ENCODE peak calls at places on chromosome 22, in ten cellular contexts. One of them, this sample, is unnamed. For H3K4me1, the result is how much of the 10 kb centered on the place peaks cover.

GRCh38 chr22:42780070-42780540 is 59.4 kb upstream of the A4GALT start:
- DNase-seq in suprapubic skin: no peak
- DNase-seq in colonic mucosa: peak
- DNase-seq in adrenal gland: peak
- DNase-seq in mammary epithelial cell: peak
- DNase-seq in CD8-positive, alpha-beta T cell: peak
- DNase-seq in A673: peak
- DNase-seq in upper lobe of right lung: no peak
- DNase-seq in H9: peak
- DNase-seq in IMR-90: peak
- DNase-seq in this sample: peak

GRCh38 chr22:33063611-33064010 is 5.4 kb upstream of the SYN3 start:
- DNase-seq in suprapubic skin: no peak
- DNase-seq in colonic mucosa: no peak
- DNase-seq in adrenal gland: no peak
- DNase-seq in mammary epithelial cell: no peak
- DNase-seq in CD8-positive, alpha-beta T cell: no peak
- DNase-seq in A673: no peak
- DNase-seq in upper lobe of right lung: no peak
- DNase-seq in H9: no peak
- DNase-seq in IMR-90: no peak
- DNase-seq in this sample: no peak

GRCh38 chr22:22745225-22746060 is 101.0 kb downstream of the GGTLC2 start:
- DNase-seq in suprapubic skin: no peak
- DNase-seq in colonic mucosa: peak
- DNase-seq in adrenal gland: peak
- DNase-seq in mammary epithelial cell: no peak
- DNase-seq in CD8-positive, alpha-beta T cell: no peak
- DNase-seq in A673: peak
- DNase-seq in upper lobe of right lung: no peak
- DNase-seq in H9: peak
- DNase-seq in IMR-90: peak
- DNase-seq in this sample: no peak

GRCh38 chr22:24006207-24006913 is 1.1 kb upstream of the GSTT4 start:
- DNase-seq in suprapubic skin: no peak
- DNase-seq in colonic mucosa: no peak
- DNase-seq in adrenal gland: no peak
- DNase-seq in mammary epithelial cell: no peak
- DNase-seq in CD8-positive, alpha-beta T cell: no peak
- DNase-seq in A673: no peak
- DNase-seq in upper lobe of right lung: no peak
- DNase-seq in H9: no peak
- DNase-seq in IMR-90: no peak
- DNase-seq in this sample: no peak

GRCh38 chr22:31344369-31345330 is 1.5 kb downstream of the PATZ1 start:
- DNase-seq in suprapubic skin: peak
- DNase-seq in colonic mucosa: peak
- DNase-seq in adrenal gland: no peak
- DNase-seq in mammary epithelial cell: no peak
- DNase-seq in CD8-positive, alpha-beta T cell: peak
- DNase-seq in A673: peak
- DNase-seq in upper lobe of right lung: peak
- DNase-seq in H9: peak
- DNase-seq in IMR-90: peak
- DNase-seq in this sample: peak

GRCh38 chr22:41401781-41402648 is 20.3 kb downstream of the TEF start:
- DNase-seq in suprapubic skin: no peak
- DNase-seq in colonic mucosa: peak
- DNase-seq in adrenal gland: peak
- DNase-seq in mammary epithelial cell: peak
- DNase-seq in CD8-positive, alpha-beta T cell: no peak
- DNase-seq in A673: peak
- DNase-seq in upper lobe of right lung: peak
- DNase-seq in H9: no peak
- DNase-seq in IMR-90: peak
- DNase-seq in this sample: peak

GRCh38 chr22:47067331-47067890 is 305.0 kb downstream of the TBC1D22A start:
- DNase-seq in suprapubic skin: peak
- DNase-seq in colonic mucosa: no peak
- DNase-seq in adrenal gland: no peak
- DNase-seq in mammary epithelial cell: no peak
- DNase-seq in CD8-positive, alpha-beta T cell: no peak
- DNase-seq in A673: no peak
- DNase-seq in upper lobe of right lung: no peak
- DNase-seq in H9: peak
- DNase-seq in IMR-90: no peak
- DNase-seq in this sample: no peak

GRCh38 chr22:18050065-18050464 is 25.7 kb upstream of the MICAL3 start:
- DNase-seq in suprapubic skin: no peak
- DNase-seq in colonic mucosa: no peak
- DNase-seq in adrenal gland: no peak
- DNase-seq in mammary epithelial cell: no peak
- DNase-seq in CD8-positive, alpha-beta T cell: no peak
- DNase-seq in A673: no peak
- DNase-seq in upper lobe of right lung: peak
- DNase-seq in H9: no peak
- DNase-seq in IMR-90: no peak
- DNase-seq in this sample: no peak

GRCh38 chr22:24455751-24456426 is 28.5 kb downstream of the ADORA2A start:
- DNase-seq in suprapubic skin: no peak
- DNase-seq in colonic mucosa: no peak
- DNase-seq in adrenal gland: peak
- DNase-seq in mammary epithelial cell: no peak
- DNase-seq in CD8-positive, alpha-beta T cell: no peak
- DNase-seq in A673: no peak
- DNase-seq in upper lobe of right lung: no peak
- DNase-seq in H9: no peak
- DNase-seq in IMR-90: no peak
- DNase-seq in this sample: no peak

GRCh38 chr22:44758354-44758969 is 6.1 kb downstream of the ARHGAP8 start:
- DNase-seq in suprapubic skin: no peak
- DNase-seq in colonic mucosa: peak
- DNase-seq in adrenal gland: no peak
- DNase-seq in mammary epithelial cell: peak
- DNase-seq in CD8-positive, alpha-beta T cell: no peak
- DNase-seq in A673: peak
- DNase-seq in upper lobe of right lung: no peak
- DNase-seq in H9: no peak
- DNase-seq in IMR-90: peak
- DNase-seq in this sample: peak

GRCh38 chr22:47119181-47119580 is 356.7 kb downstream of the TBC1D22A start:
- DNase-seq in suprapubic skin: no peak
- DNase-seq in colonic mucosa: no peak
- DNase-seq in adrenal gland: no peak
- DNase-seq in mammary epithelial cell: no peak
- DNase-seq in CD8-positive, alpha-beta T cell: no peak
- DNase-seq in A673: no peak
- DNase-seq in upper lobe of right lung: no peak
- DNase-seq in H9: no peak
- DNase-seq in IMR-90: no peak
- DNase-seq in this sample: no peak

GRCh38 chr22:42076764-42077485 is 2.6 kb upstream of the SMDT1 start:
- DNase-seq in suprapubic skin: no peak
- DNase-seq in colonic mucosa: no peak
- DNase-seq in adrenal gland: no peak
- DNase-seq in mammary epithelial cell: no peak
- DNase-seq in CD8-positive, alpha-beta T cell: no peak
- DNase-seq in A673: no peak
- DNase-seq in upper lobe of right lung: no peak
- DNase-seq in H9: no peak
- DNase-seq in IMR-90: no peak
- DNase-seq in this sample: no peak

DNA sequence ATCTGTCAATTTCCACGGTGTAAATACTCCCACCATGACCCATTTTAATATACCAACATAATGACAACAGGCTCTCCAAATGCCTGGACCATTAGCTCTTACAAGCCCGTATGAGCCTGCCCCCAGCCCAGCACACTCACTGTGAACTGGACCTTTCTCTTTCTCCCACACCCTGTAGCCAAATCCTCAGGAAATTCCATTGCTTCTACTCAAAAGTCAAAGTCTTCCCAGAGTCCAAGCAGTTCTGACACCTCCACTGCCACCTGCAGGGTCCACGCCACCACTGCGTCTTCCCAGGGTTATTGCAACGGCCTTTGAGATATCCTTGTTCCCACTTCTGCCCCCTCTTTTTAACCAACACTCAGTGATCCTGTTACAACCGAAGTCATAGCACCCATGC is 110.1 kb upstream of the ASPHD2 start:
- DNase-seq in suprapubic skin: no peak
- DNase-seq in colonic mucosa: no peak
- DNase-seq in adrenal gland: no peak
- DNase-seq in mammary epithelial cell: peak
- DNase-seq in CD8-positive, alpha-beta T cell: no peak
- DNase-seq in A673: no peak
- DNase-seq in upper lobe of right lung: no peak
- DNase-seq in H9: no peak
- DNase-seq in IMR-90: no peak
- DNase-seq in this sample: no peak
- TF ChIP-seq CTCF in suprapubic skin: no peak
- TF ChIP-seq CTCF in colonic mucosa: no peak
- TF ChIP-seq CTCF in adrenal gland: peak
- TF ChIP-seq CTCF in mammary epithelial cell: peak
- TF ChIP-seq CTCF in CD8-positive, alpha-beta T cell: no peak
- TF ChIP-seq CTCF in A673: no peak
- TF ChIP-seq CTCF in upper lobe of right lung: no peak
- TF ChIP-seq CTCF in H9: peak
- TF ChIP-seq CTCF in IMR-90: no peak
- TF ChIP-seq CTCF in this sample: no peak

DNA sequence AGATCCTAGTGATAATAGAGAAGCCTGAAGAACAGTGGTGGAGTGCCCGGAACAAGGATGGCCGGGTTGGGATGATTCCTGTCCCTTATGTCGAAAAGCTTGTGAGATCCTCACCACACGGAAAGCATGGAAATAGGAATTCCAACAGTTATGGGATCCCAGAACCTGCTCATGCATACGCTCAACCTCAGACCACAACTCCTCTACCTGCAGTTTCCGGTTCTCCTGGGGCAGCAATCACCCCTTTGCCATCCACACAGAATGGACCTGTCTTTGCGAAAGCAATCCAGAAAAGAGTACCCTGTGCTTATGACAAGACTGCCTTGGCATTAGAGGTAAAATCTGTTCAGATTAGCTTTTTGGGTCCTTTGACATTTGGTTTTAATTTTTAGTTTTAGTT is 16.7 kb downstream of the CRKL start:
- DNase-seq in suprapubic skin: no peak
- DNase-seq in colonic mucosa: no peak
- DNase-seq in adrenal gland: no peak
- DNase-seq in mammary epithelial cell: no peak
- DNase-seq in CD8-positive, alpha-beta T cell: no peak
- DNase-seq in A673: no peak
- DNase-seq in upper lobe of right lung: no peak
- DNase-seq in H9: no peak
- DNase-seq in IMR-90: no peak
- DNase-seq in this sample: no peak
- H3K4me1 ChIP-seq in suprapubic skin: under half
- H3K4me1 ChIP-seq in colonic mucosa: under half
- H3K4me1 ChIP-seq in adrenal gland: under half
- H3K4me1 ChIP-seq in mammary epithelial cell: under half
- H3K4me1 ChIP-seq in CD8-positive, alpha-beta T cell: under half
- H3K4me1 ChIP-seq in A673: under half
- H3K4me1 ChIP-seq in upper lobe of right lung: under half
- H3K4me1 ChIP-seq in H9: under half
- H3K4me1 ChIP-seq in IMR-90: under half
- H3K4me1 ChIP-seq in this sample: under half

GRCh38 chr22:29727248-29727551 is 7.4 kb downstream of the CABP7 start:
- DNase-seq in suprapubic skin: no peak
- DNase-seq in colonic mucosa: peak
- DNase-seq in adrenal gland: peak
- DNase-seq in mammary epithelial cell: no peak
- DNase-seq in CD8-positive, alpha-beta T cell: no peak
- DNase-seq in A673: peak
- DNase-seq in upper lobe of right lung: peak
- DNase-seq in H9: peak
- DNase-seq in IMR-90: peak
- DNase-seq in this sample: peak
- TF ChIP-seq CTCF in suprapubic skin: peak
- TF ChIP-seq CTCF in colonic mucosa: no peak
- TF ChIP-seq CTCF in adrenal gland: peak
- TF ChIP-seq CTCF in mammary epithelial cell: peak
- TF ChIP-seq CTCF in CD8-positive, alpha-beta T cell: no peak
- TF ChIP-seq CTCF in A673: peak
- TF ChIP-seq CTCF in upper lobe of right lung: peak
- TF ChIP-seq CTCF in H9: peak
- TF ChIP-seq CTCF in IMR-90: peak
- TF ChIP-seq CTCF in this sample: peak

GRCh38 chr22:19480789-19481188 is 1.1 kb downstream of the CDC45 start:
- DNase-seq in suprapubic skin: no peak
- DNase-seq in colonic mucosa: no peak
- DNase-seq in adrenal gland: no peak
- DNase-seq in mammary epithelial cell: no peak
- DNase-seq in CD8-positive, alpha-beta T cell: no peak
- DNase-seq in A673: no peak
- DNase-seq in upper lobe of right lung: no peak
- DNase-seq in H9: no peak
- DNase-seq in IMR-90: no peak
- DNase-seq in this sample: no peak

GRCh38 chr22:19483481-19484244 is 3.9 kb downstream of the CDC45 start:
- DNase-seq in suprapubic skin: no peak
- DNase-seq in colonic mucosa: no peak
- DNase-seq in adrenal gland: no peak
- DNase-seq in mammary epithelial cell: peak
- DNase-seq in CD8-positive, alpha-beta T cell: no peak
- DNase-seq in A673: peak
- DNase-seq in upper lobe of right lung: no peak
- DNase-seq in H9: no peak
- DNase-seq in IMR-90: peak
- DNase-seq in this sample: no peak

GRCh38 chr22:19480173-19480568 is 451 bp downstream of the CDC45 start:
- DNase-seq in suprapubic skin: no peak
- DNase-seq in colonic mucosa: no peak
- DNase-seq in adrenal gland: no peak
- DNase-seq in mammary epithelial cell: no peak
- DNase-seq in CD8-positive, alpha-beta T cell: no peak
- DNase-seq in A673: no peak
- DNase-seq in upper lobe of right lung: no peak
- DNase-seq in H9: no peak
- DNase-seq in IMR-90: no peak
- DNase-seq in this sample: no peak

GRCh38 chr22:19479358-19480172 is at the start of gene CDC45:
- DNase-seq in suprapubic skin: peak
- DNase-seq in colonic mucosa: peak
- DNase-seq in adrenal gland: peak
- DNase-seq in mammary epithelial cell: peak
- DNase-seq in CD8-positive, alpha-beta T cell: peak
- DNase-seq in A673: peak
- DNase-seq in upper lobe of right lung: peak
- DNase-seq in H9: peak
- DNase-seq in IMR-90: peak
- DNase-seq in this sample: peak

DNA sequence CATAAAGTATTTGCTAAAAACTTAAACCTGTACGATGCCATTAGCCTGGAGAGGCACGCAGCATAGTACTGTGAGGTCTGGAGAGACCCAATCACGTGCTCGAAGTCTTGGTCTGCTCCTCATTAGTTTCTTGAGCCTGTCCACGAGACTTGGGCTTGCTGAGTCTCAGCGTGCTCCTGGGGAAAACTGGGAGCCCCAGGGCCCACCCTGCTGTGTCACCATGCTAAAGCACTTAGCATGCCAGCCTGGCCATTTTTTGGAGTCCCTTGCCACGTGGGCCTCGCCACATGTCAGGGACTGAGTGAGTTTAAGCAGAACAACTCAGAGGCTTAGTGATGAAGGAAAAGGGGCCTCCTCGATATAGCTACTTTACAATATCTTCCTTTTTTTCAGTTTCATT is 2.6 kb downstream of the CDC45 start:
- DNase-seq in suprapubic skin: no peak
- DNase-seq in colonic mucosa: no peak
- DNase-seq in adrenal gland: no peak
- DNase-seq in mammary epithelial cell: no peak
- DNase-seq in CD8-positive, alpha-beta T cell: no peak
- DNase-seq in A673: no peak
- DNase-seq in upper lobe of right lung: no peak
- DNase-seq in H9: no peak
- DNase-seq in IMR-90: no peak
- DNase-seq in this sample: no peak
- H3K4me1 ChIP-seq in suprapubic skin: under half
- H3K4me1 ChIP-seq in colonic mucosa: under half
- H3K4me1 ChIP-seq in adrenal gland: under half
- H3K4me1 ChIP-seq in mammary epithelial cell: under half
- H3K4me1 ChIP-seq in CD8-positive, alpha-beta T cell: under half
- H3K4me1 ChIP-seq in A673: under half
- H3K4me1 ChIP-seq in upper lobe of right lung: under half
- H3K4me1 ChIP-seq in H9: under half
- H3K4me1 ChIP-seq in IMR-90: under half
- H3K4me1 ChIP-seq in this sample: under half